ENCODE peak calls at places on chromosomes 11 and 22, in seven cellular contexts. F, A, D, N, Y, O and M are unnamed samples.

GRCh38 chr22:35947794-35948425 is 80.7 kb downstream of the RBFOX2 start:
- DNase-seq in O (no peak), F (no peak), A (no peak), D (peak), N (no peak), Y (no peak), M (no peak)

GRCh38 chr11:77418981-77419592 is 54.8 kb downstream of the PAK1 start:
- DNase-seq in F (peak), D (no peak), A (no peak), N (no peak), Y (no peak), O (no peak), M (no peak)

GRCh38 chr22:20951932-20952380 is 15.1 kb upstream of the AIFM3 start:
- DNase-seq in D (no peak), N (no peak), F (no peak), O (no peak), A (no peak), Y (no peak), M (no peak)

GRCh38 chr11:38667359-38667758 is 2069.3 kb upstream of the RAG2 start:
- DNase-seq in N (no peak), Y (no peak), D (no peak), F (no peak), O (no peak), A (no peak), M (no peak)

GRCh38 chr11:69215784-69216415 is 60.2 kb downstream of the SMIM38 start:
- DNase-seq in N (peak), A (no peak), Y (peak), D (peak), O (no peak), F (no peak), M (no peak)

GRCh38 chr11:118618115-118618990 is 10.9 kb downstream of the PHLDB1 start:
- DNase-seq in N (peak), A (no peak), Y (peak), F (peak), O (peak), D (peak), M (peak)

GRCh38 chr11:118128821-118129474 is 23.7 kb downstream of the SCN4B start:
- DNase-seq in D (no peak), F (no peak), N (no peak), Y (no peak), O (no peak), A (no peak), M (no peak)

GRCh38 chr11:74956387-74956786 is 7.3 kb downstream of the SPCS2 start:
- DNase-seq in O (no peak), D (no peak), F (no peak), N (no peak), A (no peak), Y (no peak), M (no peak)

GRCh38 chr11:122763108-122763507 is 75.2 kb upstream of the CRTAM start:
- DNase-seq in D (no peak), A (no peak), N (no peak), Y (no peak), F (no peak), O (no peak), M (no peak)

GRCh38 chr11:113356203-113356602 is 31.4 kb upstream of the ANKK1 start:
- DNase-seq in D (no peak), N (no peak), F (no peak), A (no peak), Y (no peak), O (no peak), M (no peak)

GRCh38 chr11:955154-956049 is 29.7 kb downstream of the AP2A2 start:
- DNase-seq in A (no peak), N (peak), O (no peak), D (no peak), F (no peak), Y (no peak), M (no peak)

GRCh38 chr11:93529707-93530467 is 13.3 kb downstream of the SMCO4 start:
- DNase-seq in D (peak), Y (no peak), F (no peak), A (no peak), N (no peak), O (no peak), M (peak)

GRCh38 chr22:36147196-36147788 is 13.3 kb downstream of the APOL3 start:
- DNase-seq in Y (no peak), N (no peak), D (no peak), O (no peak), F (no peak), A (no peak), M (no peak)

GRCh38 chr11:89381094-89381493 is 110.1 kb downstream of the NOX4 start:
- DNase-seq in Y (peak), O (no peak), N (no peak), D (peak), A (no peak), F (peak), M (no peak)

GRCh38 chr22:20174785-20175596 is 24.1 kb upstream of the CCDC188 start:
- DNase-seq in N (no peak), F (peak), D (peak), Y (no peak), O (no peak), A (no peak), M (no peak)

GRCh38 chr11:111718436-111719325 is 47.5 kb downstream of the PPP2R1B start:
- DNase-seq in Y (peak), A (no peak), F (peak), N (peak), O (no peak), D (peak), M (no peak)

DNA sequence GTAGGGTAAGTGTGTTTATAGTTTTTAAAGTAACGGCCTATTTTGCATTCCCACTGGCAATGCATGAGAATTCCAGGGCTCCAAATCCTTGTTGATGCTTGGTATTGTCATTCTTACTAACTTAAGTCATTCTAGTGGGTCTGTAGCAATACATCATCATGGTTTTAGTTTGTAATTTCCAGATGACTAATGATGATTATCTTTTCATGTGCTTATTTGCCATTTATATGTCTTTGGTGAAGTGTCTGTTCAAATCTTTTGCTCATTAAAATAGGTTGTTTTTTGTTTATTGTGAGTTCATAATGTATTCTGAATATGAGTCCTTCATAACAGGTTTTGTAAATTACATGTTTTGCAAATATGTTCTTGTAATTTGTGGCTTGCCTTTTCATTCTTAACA is 31.2 kb downstream of the MTMR3 start:
- DNase-seq in O (no peak), A (no peak), F (peak), Y (peak), D (peak), N (no peak), M (no peak)
- H3K27ac ChIP-seq in O (peak), A (no peak), F (no peak), Y (peak), D (no peak), N (no peak), M (no peak)

GRCh38 chr11:23991140-23991539 is 505.7 kb upstream of the LUZP2 start:
- DNase-seq in N (no peak), O (no peak), F (peak), Y (no peak), D (peak), A (no peak), M (no peak)
- H3K27ac ChIP-seq in N (no peak), O (no peak), F (no peak), Y (peak), D (peak), A (no peak), M (no peak)

GRCh38 chr11:115148101-115148500 is 356.1 kb downstream of the CADM1 start:
- DNase-seq in O (no peak), N (no peak), D (no peak), Y (no peak), F (no peak), A (no peak), M (no peak)

GRCh38 chr11:115148691-115149090 is 355.5 kb downstream of the CADM1 start:
- DNase-seq in Y (no peak), F (no peak), N (no peak), O (no peak), D (no peak), A (no peak), M (no peak)

GRCh38 chr11:115146425-115146824 is 357.8 kb downstream of the CADM1 start:
- DNase-seq in F (no peak), N (no peak), Y (no peak), A (no peak), D (no peak), O (no peak), M (no peak)

GRCh38 chr11:115145316-115145715 is 358.9 kb downstream of the CADM1 start:
- DNase-seq in Y (no peak), N (no peak), D (no peak), O (no peak), F (no peak), A (no peak), M (no peak)

GRCh38 chr11:115147243-115147807 is 356.9 kb downstream of the CADM1 start:
- DNase-seq in N (no peak), F (no peak), O (no peak), A (no peak), Y (no peak), D (no peak), M (no peak)
- H3K27ac ChIP-seq in N (no peak), F (no peak), O (no peak), A (no peak), Y (no peak), D (no peak), M (no peak)

GRCh38 chr22:41351011-41351410 is 30.7 kb upstream of the TEF start:
- DNase-seq in Y (no peak), A (no peak), D (no peak), N (no peak), F (no peak), O (no peak), M (no peak)
- H3K27ac ChIP-seq in Y (no peak), A (no peak), D (no peak), N (no peak), F (no peak), O (no peak), M (no peak)

DNA sequence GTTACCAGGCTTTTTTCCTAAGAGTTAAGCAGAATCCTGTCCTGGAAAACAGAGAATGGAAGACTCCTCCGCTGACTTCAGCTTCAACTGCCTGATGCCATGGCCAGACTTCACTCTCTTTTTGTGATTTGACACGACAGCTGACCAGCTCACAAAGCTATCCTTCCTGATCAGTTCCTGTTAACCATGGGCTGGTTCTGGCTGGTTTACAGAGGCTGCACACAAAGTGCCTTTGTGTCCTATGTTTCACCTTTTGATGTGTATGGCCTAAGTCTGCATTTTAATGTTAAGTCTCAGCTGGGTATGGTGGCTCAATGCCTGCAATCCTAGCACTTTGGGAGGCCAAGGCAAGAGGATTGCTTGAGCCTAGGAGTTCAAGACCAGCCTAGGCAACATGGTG is 11.1 kb downstream of the FOLR3 start:
- DNase-seq in F (no peak), O (no peak), N (no peak), Y (no peak), D (no peak), A (no peak), M (no peak)
- H3K27ac ChIP-seq in F (no peak), O (no peak), N (no peak), Y (no peak), D (no peak), A (no peak), M (no peak)